ENCODE peak calls at places on chromosomes 3 and 15, in nine cellular contexts. One of them, this sample, is unnamed.

GRCh38 chr15:84944311-84944710 is 37.3 kb upstream of the PDE8A start:
- DNase-seq in WTC11: no peak
- DNase-seq in GM12891: no peak
- DNase-seq in omental fat pad: no peak
- DNase-seq in cardiac muscle cell: no peak
- DNase-seq in body of pancreas: no peak
- DNase-seq in pulmonary artery endothelial cell: no peak
- DNase-seq in Calu3: no peak
- DNase-seq in H9: no peak
- DNase-seq in this sample: no peak

GRCh38 chr3:72255736-72256559 is 471.0 kb upstream of the PROK2 start:
- DNase-seq in GM12891: no peak
- DNase-seq in pulmonary artery endothelial cell: no peak
- DNase-seq in cardiac muscle cell: peak
- DNase-seq in WTC11: no peak
- DNase-seq in body of pancreas: peak
- DNase-seq in H9: no peak
- DNase-seq in omental fat pad: no peak
- DNase-seq in Calu3: peak
- DNase-seq in this sample: no peak

GRCh38 chr15:85423256-85423655 is 42.9 kb downstream of the AKAP13 start:
- DNase-seq in pulmonary artery endothelial cell: no peak
- DNase-seq in omental fat pad: no peak
- DNase-seq in cardiac muscle cell: no peak
- DNase-seq in GM12891: no peak
- DNase-seq in H9: no peak
- DNase-seq in body of pancreas: no peak
- DNase-seq in Calu3: no peak
- DNase-seq in WTC11: no peak
- DNase-seq in this sample: no peak

GRCh38 chr15:78207110-78207458 is 27.3 kb downstream of the ACSBG1 start:
- DNase-seq in Calu3: no peak
- DNase-seq in WTC11: no peak
- DNase-seq in H9: no peak
- DNase-seq in GM12891: no peak
- DNase-seq in omental fat pad: no peak
- DNase-seq in cardiac muscle cell: no peak
- DNase-seq in body of pancreas: peak
- DNase-seq in pulmonary artery endothelial cell: no peak
- DNase-seq in this sample: no peak

GRCh38 chr3:116001063-116001765 is 377.9 kb downstream of the GAP43 start:
- DNase-seq in WTC11: no peak
- DNase-seq in pulmonary artery endothelial cell: no peak
- DNase-seq in body of pancreas: no peak
- DNase-seq in omental fat pad: no peak
- DNase-seq in GM12891: no peak
- DNase-seq in Calu3: no peak
- DNase-seq in H9: no peak
- DNase-seq in cardiac muscle cell: peak
- DNase-seq in this sample: no peak

GRCh38 chr3:52238193-52238760 is 681 bp downstream of the TWF2 start:
- DNase-seq in cardiac muscle cell: no peak
- DNase-seq in Calu3: no peak
- DNase-seq in omental fat pad: no peak
- DNase-seq in GM12891: no peak
- DNase-seq in pulmonary artery endothelial cell: no peak
- DNase-seq in body of pancreas: no peak
- DNase-seq in WTC11: no peak
- DNase-seq in H9: no peak
- DNase-seq in this sample: no peak

GRCh38 chr3:71579934-71580318 is 3.6 kb downstream of the FOXP1 start:
- DNase-seq in Calu3: no peak
- DNase-seq in H9: no peak
- DNase-seq in cardiac muscle cell: peak
- DNase-seq in pulmonary artery endothelial cell: no peak
- DNase-seq in omental fat pad: no peak
- DNase-seq in WTC11: no peak
- DNase-seq in GM12891: no peak
- DNase-seq in body of pancreas: peak
- DNase-seq in this sample: no peak

GRCh38 chr3:101995371-101996046 is 146.2 kb downstream of the NFKBIZ start:
- DNase-seq in pulmonary artery endothelial cell: no peak
- DNase-seq in Calu3: no peak
- DNase-seq in GM12891: no peak
- DNase-seq in cardiac muscle cell: peak
- DNase-seq in WTC11: no peak
- DNase-seq in omental fat pad: no peak
- DNase-seq in H9: no peak
- DNase-seq in body of pancreas: no peak
- DNase-seq in this sample: no peak

GRCh38 chr3:165855581-165855980 is 18.4 kb upstream of the BCHE start:
- DNase-seq in WTC11: no peak
- DNase-seq in pulmonary artery endothelial cell: no peak
- DNase-seq in body of pancreas: no peak
- DNase-seq in Calu3: no peak
- DNase-seq in omental fat pad: no peak
- DNase-seq in cardiac muscle cell: peak
- DNase-seq in GM12891: no peak
- DNase-seq in H9: no peak
- DNase-seq in this sample: no peak